ENCODE peak calls at places on chromosome 9, in ten cellular contexts. E, B, M, I, G, D, R, O, T and K are unnamed samples.

GRCh38 chr9:137774775-137775386 is 102.7 kb upstream of the CACNA1B start:
- DNase-seq in E (no peak), B (no peak), M (no peak), I (no peak), G (no peak), D (no peak), R (no peak), O (no peak), T (no peak), K (no peak)

GRCh38 chr9:128160603-128160987 is 530 bp downstream of the BBLN start:
- DNase-seq in E (peak), B (no peak), M (no peak), I (no peak), G (no peak), D (no peak), R (peak), O (peak), T (peak), K (no peak)

GRCh38 chr9:122347348-122348287 is 23.2 kb upstream of the PTGS1 start:
- DNase-seq in E (peak), B (no peak), M (no peak), I (no peak), G (no peak), D (no peak), R (peak), O (no peak), T (no peak), K (peak)

GRCh38 chr9:128310461-128310860 is 11.8 kb downstream of the TRUB2 start:
- DNase-seq in E (no peak), B (no peak), M (no peak), I (no peak), G (no peak), D (no peak), R (peak), O (no peak), T (no peak), K (no peak)

GRCh38 chr9:3526903-3527652 is 1.3 kb upstream of the RFX3 start:
- DNase-seq in E (peak), B (peak), M (peak), I (no peak), G (no peak), D (no peak), R (peak), O (no peak), T (peak), K (no peak)

GRCh38 chr9:93651521-93651950 is 75.2 kb downstream of the PHF2 start:
- DNase-seq in E (no peak), B (no peak), M (no peak), I (no peak), G (no peak), D (no peak), R (no peak), O (no peak), T (no peak), K (no peak)

GRCh38 chr9:101562966-101563365 is 29.3 kb downstream of the RNF20 start:
- DNase-seq in E (peak), B (no peak), M (no peak), I (no peak), G (no peak), D (no peak), R (no peak), O (no peak), T (no peak), K (no peak)

GRCh38 chr9:72540348-72540873 is 19.0 kb downstream of the TMC1 start:
- DNase-seq in E (peak), B (no peak), M (no peak), I (no peak), G (no peak), D (no peak), R (no peak), O (no peak), T (peak), K (no peak)

GRCh38 chr9:124505006-124505900 is 1.9 kb downstream of the NR5A1 start:
- DNase-seq in E (no peak), B (no peak), M (no peak), I (no peak), G (no peak), D (no peak), R (no peak), O (no peak), T (no peak), K (no peak)

GRCh38 chr9:133767625-133768024 is 29.5 kb upstream of the SARDH start:
- DNase-seq in E (no peak), B (no peak), M (no peak), I (no peak), G (no peak), D (no peak), R (no peak), O (no peak), T (no peak), K (no peak)

GRCh38 chr9:136081113-136081825 is 13.8 kb downstream of the NACC2 start:
- DNase-seq in E (no peak), B (peak), M (no peak), I (no peak), G (no peak), D (no peak), R (no peak), O (no peak), T (no peak), K (no peak)

GRCh38 chr9:86217076-86217475 is 42.4 kb downstream of the C9orf153 start:
- DNase-seq in E (no peak), B (no peak), M (no peak), I (no peak), G (no peak), D (no peak), R (no peak), O (no peak), T (no peak), K (no peak)

GRCh38 chr9:134358026-134358967 is 32.0 kb downstream of the RXRA start:
- DNase-seq in E (peak), B (no peak), M (no peak), I (peak), G (no peak), D (no peak), R (peak), O (no peak), T (no peak), K (no peak)